ENCODE peak calls at places on chromosomes 7 and 10, in four cellular contexts. F is fibroblast of lung, O is Panc1, J is lower lobe of right lung. R is an unnamed sample.
A peak's percentile ranks its signal among the peaks of the same experiment; 100 is the strongest.

GRCh38 chr7:11636274-11636673 is 195.7 kb downstream of the THSD7A start:
- DNase-seq in O (no peak), F (no peak), J (no peak), R (peak; percentile 59)

GRCh38 chr7:155796381-155797261 is 15.6 kb downstream of the SHH start:
- DNase-seq in F (no peak), O (no peak), J (peak; percentile 78), R (peak; percentile 81)

GRCh38 chr10:79027147-79028055 is 41.4 kb upstream of the ZMIZ1 start:
- DNase-seq in J (peak; percentile 47), F (no peak), O (no peak), R (peak; percentile 77)

GRCh38 chr7:10122573-10123100 is 851.0 kb upstream of the PHF14 start:
- DNase-seq in J (no peak), O (no peak), F (peak; percentile 9), R (no peak)

GRCh38 chr10:114022292-114022691 is 21.4 kb upstream of the ADRB1 start:
- DNase-seq in F (peak; percentile 11), J (no peak), O (no peak), R (no peak)

GRCh38 chr7:69078997-69079769 is 519.1 kb upstream of the AUTS2 start:
- DNase-seq in J (no peak), F (peak; percentile 81), O (no peak), R (no peak)

GRCh38 chr7:6015917-6016652 is 7.0 kb downstream of the AIMP2 start:
- DNase-seq in F (peak; percentile 76), O (peak; percentile 28), J (peak; percentile 68), R (no peak)

GRCh38 chr10:68403701-68404100 is 3.4 kb downstream of the RUFY2 start:
- DNase-seq in O (no peak), F (no peak), J (no peak), R (no peak)

GRCh38 chr10:29386347-29386999 is 97.6 kb downstream of the LYZL1 start:
- DNase-seq in O (no peak), J (no peak), F (peak; percentile 53), R (no peak)

GRCh38 chr7:73613954-73614735 is 10.2 kb downstream of the MLXIPL start:
- DNase-seq in J (no peak), O (no peak), F (peak; percentile 25), R (no peak)

GRCh38 chr10:27513451-27514191 is 9.5 kb downstream of the RAB18 start:
- DNase-seq in O (no peak), J (no peak), F (peak; percentile 82), R (no peak)

GRCh38 chr10:118712930-118713634 is 41.7 kb downstream of the CACUL1 start:
- DNase-seq in O (no peak), F (no peak), J (no peak), R (no peak)
- TF ChIP-seq CTCF in O (peak; percentile 54), F (peak; percentile 14), J (peak; percentile 12), R (peak; percentile 44)

DNA sequence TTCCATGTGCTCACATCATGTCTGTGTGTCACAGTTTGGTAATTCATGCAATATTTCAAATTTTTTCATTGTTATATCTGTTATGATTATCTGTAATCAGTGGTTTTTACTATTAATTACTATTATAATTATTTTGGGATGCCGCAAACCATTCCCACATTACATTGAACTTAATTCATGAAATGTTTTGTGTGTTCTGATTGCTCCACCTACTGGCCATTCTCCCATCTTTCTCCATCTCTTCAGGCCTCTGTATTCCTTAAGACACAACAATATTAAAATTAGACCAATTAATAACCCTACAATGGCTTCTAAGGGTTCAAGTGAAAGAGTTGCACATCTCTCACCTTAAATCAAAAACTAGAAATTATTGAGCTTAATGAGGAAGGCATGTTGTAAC is 398.5 kb downstream of the PCDH15 start:
- DNase-seq in O (peak; percentile 7), F (peak; percentile 9), J (no peak), R (no peak)
- TF ChIP-seq CTCF in O (peak; percentile 58), F (no peak), J (peak; percentile 28), R (peak; percentile 87)

DNA sequence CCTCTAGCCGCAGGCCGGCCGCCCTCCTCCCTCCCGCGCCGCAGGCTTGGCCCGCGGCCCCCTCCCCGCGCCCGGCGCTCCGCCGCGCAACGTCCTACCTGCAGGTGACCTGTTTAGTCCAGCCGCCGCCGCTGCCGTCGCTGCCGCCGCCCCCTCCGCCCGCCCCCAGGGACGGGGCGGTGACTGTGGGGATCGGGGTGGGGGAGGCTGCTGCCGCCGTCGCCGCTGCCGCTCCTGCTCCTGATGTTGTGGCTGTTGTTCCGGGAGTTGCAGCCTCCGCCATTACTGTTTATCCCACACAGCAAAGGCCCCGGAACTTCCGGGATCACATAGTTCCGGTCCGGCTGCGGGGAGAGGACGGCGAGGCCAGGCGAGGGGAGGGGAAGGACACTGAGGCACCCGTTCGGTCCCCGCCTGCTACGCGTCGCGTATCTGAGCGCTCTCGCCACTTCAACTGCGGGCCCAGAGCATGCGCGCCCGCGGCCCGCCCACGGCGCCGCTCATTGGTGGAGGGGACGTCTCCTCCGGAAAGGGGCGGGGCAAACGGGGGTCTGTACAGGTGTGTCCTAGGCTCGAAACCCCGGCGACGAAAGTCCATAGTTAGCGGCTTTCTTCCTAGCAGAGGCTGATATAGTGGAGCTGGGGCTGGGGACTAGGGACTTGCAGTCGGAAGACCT is at the start of gene MKRN1:
- DNase-seq in O (peak; percentile 87), J (peak; percentile 98), F (peak; percentile 90), R (peak; percentile 98)
- TF ChIP-seq CTCF in O (no peak), J (no peak), F (no peak), R (no peak)

GRCh38 chr7:64590971-64591370 is 28.1 kb upstream of the ZNF680 start:
- DNase-seq in O (no peak), F (no peak), J (no peak), R (no peak)
- TF ChIP-seq CTCF in O (no peak), F (no peak), J (no peak), R (no peak)

GRCh38 chr7:45082831-45083331 is 5.9 kb downstream of the NACAD start:
- DNase-seq in F (no peak), J (no peak), O (no peak), R (peak; percentile 84)
- TF ChIP-seq CTCF in F (no peak), J (no peak), O (no peak), R (no peak)

R was measured in chondrocyte.